ENCODE peak calls at places on chromosome 15, in nine cellular contexts. M is effector memory CD4-positive, alpha-beta T cell; O is GM23248; D is foreskin keratinocyte; C is endodermal cell; A is colonic mucosa; T is kidney; H is tibial artery; V is CD8-positive, alpha-beta memory T cell. I is an unnamed sample. For H3K4me1, the result is how much of the 10 kb centered on the place peaks cover.

GRCh38 chr15:83372434-83372873 is 74.7 kb upstream of the SH3GL3 start:
- DNase-seq in O (peak), M (no peak), V (no peak), H (no peak), D (peak), T (no peak), C (peak), A (no peak), I (no peak)

GRCh38 chr15:90291679-90292356 is 26.3 kb downstream of the NGRN start:
- DNase-seq in A (peak), C (peak), T (no peak), H (no peak), M (no peak), O (peak), V (no peak), D (peak), I (peak)

GRCh38 chr15:38226867-38227266 is 25.8 kb upstream of the SPRED1 start:
- DNase-seq in M (no peak), C (no peak), T (no peak), A (peak), O (peak), V (no peak), D (peak), H (no peak), I (no peak)

GRCh38 chr15:95068847-95069518 is 837.6 kb downstream of the MCTP2 start:
- DNase-seq in D (no peak), H (peak), V (no peak), O (no peak), M (no peak), C (no peak), A (no peak), T (no peak), I (no peak)

GRCh38 chr15:95087253-95087609 is 855.9 kb downstream of the MCTP2 start:
- DNase-seq in A (no peak), C (no peak), O (no peak), V (no peak), T (no peak), H (no peak), D (no peak), M (no peak), I (no peak)

GRCh38 chr15:97479957-97480356 is 480.5 kb upstream of the ARRDC4 start:
- DNase-seq in A (no peak), C (no peak), M (no peak), H (no peak), V (no peak), D (no peak), O (no peak), T (no peak), I (no peak)

GRCh38 chr15:64596701-64597468 is 136.5 kb downstream of the ZNF609 start:
- DNase-seq in C (peak), O (peak), V (no peak), M (peak), A (no peak), H (no peak), T (no peak), D (no peak), I (no peak)

GRCh38 chr15:70318996-70319465 is 221.3 kb upstream of the TLE3 start:
- DNase-seq in O (peak), C (no peak), V (no peak), M (no peak), A (no peak), T (no peak), H (peak), D (peak), I (no peak)

GRCh38 chr15:35444557-35445204 is 101.3 kb downstream of the DPH6 start:
- DNase-seq in C (no peak), H (no peak), D (peak), V (no peak), T (no peak), O (peak), M (no peak), A (no peak), I (no peak)

GRCh38 chr15:35958021-35958420 is 412.1 kb upstream of the DPH6 start:
- DNase-seq in T (no peak), M (no peak), H (no peak), O (no peak), V (no peak), C (no peak), A (no peak), D (peak), I (no peak)

GRCh38 chr15:89482139-89482538 is 14.2 kb downstream of the RHCG start:
- DNase-seq in D (peak), O (peak), M (no peak), H (no peak), C (no peak), A (no peak), T (no peak), V (no peak), I (no peak)

GRCh38 chr15:88635343-88635742 is 3.5 kb upstream of the ISG20 start:
- DNase-seq in D (no peak), V (no peak), A (no peak), C (no peak), H (no peak), O (no peak), M (no peak), T (no peak), I (no peak)

GRCh38 chr15:99210334-99210733 is 39.0 kb downstream of the TTC23 start:
- DNase-seq in O (no peak), H (no peak), T (no peak), V (no peak), M (no peak), A (no peak), C (no peak), D (no peak), I (no peak)

GRCh38 chr15:68317281-68318007 is 39.9 kb downstream of the FEM1B start:
- DNase-seq in V (no peak), D (no peak), M (no peak), A (no peak), H (peak), C (peak), T (peak), O (no peak), I (no peak)

GRCh38 chr15:67785431-67785830 is 39.9 kb upstream of the SKOR1 start:
- DNase-seq in M (no peak), D (no peak), V (no peak), T (no peak), A (no peak), O (no peak), C (no peak), H (no peak), I (no peak)

GRCh38 chr15:28100516-28101195 is 1.5 kb upstream of the OCA2 start:
- DNase-seq in D (no peak), A (no peak), H (no peak), V (no peak), M (no peak), C (peak), T (no peak), O (no peak), I (no peak)

GRCh38 chr15:98398886-98399285 is 249.5 kb upstream of the IGF1R start:
- DNase-seq in A (no peak), H (no peak), O (no peak), T (no peak), V (no peak), C (no peak), M (no peak), D (no peak), I (no peak)

GRCh38 chr15:66284276-66284675 is 9.1 kb upstream of the DIS3L start:
- DNase-seq in H (no peak), C (no peak), T (no peak), V (no peak), M (no peak), A (no peak), O (no peak), D (no peak), I (no peak)

GRCh38 chr15:54518145-54518941 is 540.1 kb downstream of the UNC13C start:
- DNase-seq in A (no peak), H (no peak), T (no peak), M (no peak), O (no peak), V (no peak), C (no peak), D (no peak), I (no peak)

GRCh38 chr15:33492434-33493052 is 181.8 kb downstream of the RYR3 start:
- DNase-seq in T (no peak), C (peak), H (no peak), M (no peak), D (no peak), O (no peak), V (no peak), A (no peak), I (no peak)

DNA sequence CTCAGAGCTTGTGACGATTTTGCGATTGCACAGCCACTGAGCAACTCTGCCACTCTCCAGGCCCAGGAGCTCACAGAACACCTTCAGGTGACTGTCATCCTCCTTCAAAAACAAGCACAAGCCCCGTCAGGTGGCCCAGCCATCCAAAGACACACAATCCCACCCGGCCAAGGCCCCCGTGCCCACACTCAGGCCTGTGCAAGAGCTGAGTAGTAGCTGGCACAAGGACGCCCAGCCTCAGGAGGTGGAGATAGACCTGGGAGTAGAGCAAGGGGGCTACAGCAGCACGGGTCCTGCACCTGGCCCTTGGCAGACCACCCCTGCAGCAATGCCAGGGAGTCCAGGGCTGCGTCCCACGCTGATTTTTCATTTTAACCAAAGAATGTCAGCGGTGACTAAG is 34.6 kb downstream of the MYO5C start:
- DNase-seq in A (no peak), C (no peak), D (no peak), T (peak), V (no peak), O (no peak), H (no peak), M (no peak), I (no peak)
- H3K4me1 ChIP-seq in A (under half), C (under half), D (under half), T (under half), V (under half), O (under half), H (under half), M (under half), I (under half)

DNA sequence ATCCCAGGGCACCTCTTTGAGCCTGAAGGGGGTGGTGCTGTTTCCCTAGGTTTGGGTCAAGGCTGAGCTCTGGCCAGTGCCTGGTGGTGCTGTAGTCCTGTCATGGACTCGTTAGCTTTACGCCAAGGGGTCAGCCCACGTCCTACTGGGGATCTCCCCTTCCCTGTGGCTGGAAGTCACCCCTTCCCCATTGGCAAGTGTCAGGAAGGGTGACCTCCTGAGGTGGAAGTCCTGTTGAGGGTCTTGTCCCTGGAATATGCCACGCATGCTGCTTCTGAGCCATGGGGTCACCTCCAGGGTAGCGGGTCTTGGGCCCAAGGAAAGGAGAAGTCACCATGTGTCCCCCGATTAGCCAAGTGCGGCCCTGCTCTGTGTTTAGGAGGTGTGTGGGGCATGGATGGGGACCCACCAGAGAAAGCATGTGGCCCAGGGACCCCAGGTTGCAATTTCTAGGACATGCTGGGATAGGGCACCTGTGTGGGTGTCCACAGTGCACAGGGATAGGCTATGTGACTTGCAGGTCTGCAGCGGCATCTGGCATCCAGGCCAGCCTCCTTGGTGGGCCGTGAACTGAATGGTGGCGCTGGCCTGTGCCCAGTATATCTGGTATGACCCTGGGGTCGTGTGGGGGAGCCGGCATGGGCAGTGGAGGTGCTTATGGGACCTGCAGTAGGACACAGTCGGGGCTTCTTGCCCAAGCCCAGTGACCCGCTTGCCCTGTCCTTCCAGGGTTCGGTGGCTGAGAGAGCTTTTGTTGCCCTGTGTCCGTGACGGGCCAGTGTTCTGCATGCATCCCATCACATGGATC is 226.7 kb downstream of the SNRPN start:
- DNase-seq in A (peak), V (no peak), D (no peak), T (peak), M (no peak), O (no peak), H (peak), C (peak), I (peak)
- H3K4me1 ChIP-seq in A (under half), V (under half), D (under half), T (under half), M (under half), O (under half), H (under half), C (under half), I (under half)

GRCh38 chr15:87347806-87348515 is 908.6 kb downstream of the NTRK3 start:
- DNase-seq in H (no peak), T (no peak), M (no peak), C (no peak), A (no peak), D (no peak), V (no peak), O (no peak), I (no peak)
- H3K4me1 ChIP-seq in H (under half), T (under half), M (under half), C (under half), A (under half), D (under half), V (under half), O (under half), I (under half)

DNA sequence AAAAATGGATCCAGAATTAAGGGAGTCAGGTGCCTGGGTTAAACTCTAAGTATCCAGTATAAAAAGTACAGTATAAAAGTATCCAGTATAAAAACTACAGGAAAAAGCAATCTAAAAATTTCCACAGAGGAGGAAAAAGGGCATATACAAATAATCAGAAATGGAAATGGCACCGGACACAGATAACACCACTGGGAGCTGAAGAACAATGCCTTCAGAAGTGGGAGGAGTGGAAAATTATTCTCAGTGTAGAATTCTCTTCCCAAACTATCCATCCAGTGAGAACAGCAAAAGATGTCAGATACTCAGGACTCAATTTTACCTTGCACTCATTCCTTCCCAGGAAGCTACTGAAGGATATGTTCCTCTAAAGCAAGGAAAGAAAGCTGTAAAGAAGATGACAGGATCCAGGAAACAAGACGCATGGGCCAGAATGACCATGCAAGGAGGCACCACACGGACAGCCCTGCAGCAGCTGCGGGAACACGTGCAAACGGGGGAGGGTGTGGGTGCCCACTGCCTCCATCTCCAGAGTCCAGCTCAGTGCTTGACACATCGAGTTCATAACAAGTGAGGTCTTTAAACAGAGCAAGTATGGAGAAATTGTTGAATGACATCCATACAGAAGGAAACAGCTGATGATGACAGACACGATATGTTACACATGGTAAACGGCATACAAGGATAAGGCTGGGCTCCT is 68.5 kb downstream of the CHSY1 start:
- DNase-seq in A (no peak), H (no peak), D (no peak), C (no peak), O (no peak), M (no peak), V (no peak), T (no peak), I (no peak)
- H3K4me1 ChIP-seq in A (under half), H (under half), D (under half), C (under half), O (under half), M (under half), V (under half), T (under half), I (half or more)

DNA sequence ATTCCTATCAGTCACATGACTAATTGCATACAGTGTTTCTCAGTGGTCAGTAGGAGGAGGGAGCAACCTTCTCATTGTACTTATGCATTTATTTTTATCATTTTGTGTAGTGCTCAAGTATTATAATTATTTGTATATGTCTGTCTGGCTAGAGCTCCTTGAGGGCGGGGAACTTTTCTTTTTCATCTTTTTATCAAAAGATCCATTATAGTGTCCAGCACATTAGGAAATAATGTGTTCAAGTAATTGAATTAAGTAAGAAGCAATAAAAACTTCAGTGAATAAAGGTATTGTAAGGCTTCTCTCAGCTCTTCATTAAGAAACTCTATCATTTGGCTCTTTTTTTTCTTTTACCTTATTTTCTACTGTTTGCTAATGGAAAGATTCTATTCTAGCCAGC is 18.8 kb downstream of the FGF7 start:
- DNase-seq in M (no peak), H (no peak), D (no peak), O (no peak), T (no peak), A (no peak), V (no peak), C (no peak), I (no peak)
- H3K4me1 ChIP-seq in M (under half), H (under half), D (under half), O (half or more), T (under half), A (under half), V (under half), C (under half), I (under half)

DNA sequence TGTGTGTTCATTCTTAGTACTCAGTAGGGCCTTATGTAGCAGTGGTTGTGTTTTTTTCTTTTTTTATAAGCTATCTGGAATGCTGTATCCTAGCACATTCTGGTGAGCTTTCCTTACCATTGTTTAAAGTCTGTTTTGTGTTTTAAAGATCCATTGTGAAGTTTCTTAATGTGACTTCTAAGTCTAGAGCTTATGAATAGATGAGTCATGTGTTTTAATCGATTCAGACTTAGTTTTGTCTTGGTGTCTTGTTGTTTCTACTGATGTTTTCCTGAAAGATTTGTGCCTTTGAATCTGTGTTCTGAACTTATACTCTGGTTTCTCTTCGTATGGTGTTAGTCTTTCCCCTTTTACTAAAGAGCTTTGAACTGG is 24.5 kb downstream of the AKAP13 start:
- DNase-seq in M (no peak), V (no peak), O (peak), H (no peak), T (no peak), C (no peak), A (no peak), D (no peak), I (no peak)
- H3K4me1 ChIP-seq in M (under half), V (half or more), O (half or more), H (under half), T (under half), C (under half), A (under half), D (under half), I (half or more)

GRCh38 chr15:91852741-91853500 is 587 bp upstream of the SLCO3A1 start:
- DNase-seq in O (peak), M (peak), T (peak), C (peak), H (peak), A (peak), D (peak), V (peak), I (peak)
- H3K4me1 ChIP-seq in O (under half), M (half or more), T (under half), C (under half), H (under half), A (under half), D (under half), V (half or more), I (half or more)

GRCh38 chr15:63061971-63062370 is 19.4 kb downstream of the TPM1 start:
- DNase-seq in A (no peak), M (no peak), H (no peak), C (no peak), D (no peak), T (no peak), V (no peak), O (peak), I (no peak)
- H3K4me1 ChIP-seq in A (under half), M (under half), H (under half), C (under half), D (under half), T (under half), V (under half), O (under half), I (under half)

GRCh38 chr15:57215371-57215770 is 160.9 kb upstream of the CGNL1 start:
- DNase-seq in M (no peak), O (peak), A (no peak), V (no peak), T (no peak), H (no peak), D (no peak), C (no peak), I (no peak)
- H3K4me1 ChIP-seq in M (under half), O (half or more), A (under half), V (under half), T (under half), H (under half), D (under half), C (under half), I (under half)

GRCh38 chr15:31341501-31342195 is 15.0 kb downstream of the KLF13 start:
- DNase-seq in H (no peak), M (no peak), O (no peak), A (no peak), V (peak), D (no peak), C (no peak), T (no peak), I (no peak)

GRCh38 chr15:31343831-31344230 is 17.2 kb downstream of the KLF13 start:
- DNase-seq in T (no peak), H (no peak), O (no peak), A (no peak), D (no peak), M (no peak), V (no peak), C (no peak), I (no peak)

GRCh38 chr15:31341036-31341435 is 14.4 kb downstream of the KLF13 start:
- DNase-seq in M (no peak), A (no peak), H (no peak), D (no peak), O (no peak), C (no peak), T (no peak), V (no peak), I (no peak)

GRCh38 chr15:31342781-31343626 is 16.4 kb downstream of the KLF13 start:
- DNase-seq in O (no peak), M (no peak), H (no peak), D (no peak), V (no peak), T (no peak), C (peak), A (no peak), I (peak)

DNA sequence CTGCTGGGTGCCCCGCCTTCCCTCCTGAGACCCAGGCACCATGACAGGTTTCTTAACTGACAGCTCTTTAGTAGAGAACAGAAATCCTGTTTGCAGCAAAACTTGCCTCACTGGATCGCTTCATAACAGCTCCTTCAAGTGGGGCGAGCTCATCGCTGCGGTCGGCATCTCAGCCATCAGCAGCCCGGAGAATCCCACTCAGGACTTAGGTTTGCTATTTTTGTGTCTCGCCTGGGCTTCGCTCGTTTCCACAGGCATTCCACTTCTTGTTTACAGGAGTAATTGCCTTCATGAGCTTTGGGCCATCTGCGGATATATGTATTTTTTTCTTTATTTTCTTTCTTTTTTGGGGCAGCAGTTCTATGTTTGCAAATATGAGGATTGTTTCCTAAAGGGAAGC is 15.7 kb downstream of the KLF13 start:
- DNase-seq in T (no peak), C (no peak), M (no peak), D (no peak), V (no peak), O (no peak), H (no peak), A (no peak), I (no peak)
- H3K4me1 ChIP-seq in T (half or more), C (under half), M (half or more), D (under half), V (half or more), O (under half), H (under half), A (half or more), I (half or more)